ENCODE peak calls at places on chromosomes 4 and X, in six cellular contexts. R is stomach, T is BE2C, V is right atrium auricular region, S is GM23248, C is kidney epithelial cell. E is an unnamed sample.

GRCh38 chr4:111399523-111400135 is 745.6 kb upstream of the FAM241A start:
- DNase-seq in R (no peak), T (peak), V (no peak), S (peak), C (no peak), E (no peak)

GRCh38 chr4:174084542-174084941 is 198.9 kb downstream of the FBXO8 start:
- DNase-seq in R (no peak), T (no peak), V (no peak), S (no peak), C (no peak), E (no peak)

GRCh38 chr4:170464614-170465197 is 374.9 kb upstream of the AADAT start:
- DNase-seq in R (no peak), T (no peak), V (no peak), S (no peak), C (no peak), E (no peak)

GRCh38 chr4:179278647-179279046 is 1836.4 kb upstream of the AGA start:
- DNase-seq in R (no peak), T (no peak), V (no peak), S (no peak), C (no peak), E (no peak)

GRCh38 chr4:623914-624626 is 1.3 kb upstream of the PDE6B start:
- DNase-seq in R (no peak), T (no peak), V (no peak), S (peak), C (no peak), E (no peak)

GRCh38 chr4:86032476-86033022 is 327.3 kb downstream of the MAPK10 start:
- DNase-seq in R (no peak), T (peak), V (no peak), S (peak), C (no peak), E (no peak)

GRCh38 chrX:2184089-2184488 is 316.7 kb downstream of the DHRSX start:
- DNase-seq in R (no peak), T (no peak), V (no peak), S (no peak), C (no peak), E (no peak)

GRCh38 chr4:186607490-186607889 is 52.1 kb upstream of the MTNR1A start:
- DNase-seq in R (no peak), T (no peak), V (no peak), S (no peak), C (no peak), E (no peak)

GRCh38 chr4:80173387-80173786 is 23.9 kb upstream of the PRDM8 start:
- DNase-seq in R (no peak), T (no peak), V (no peak), S (peak), C (peak), E (no peak)

GRCh38 chr4:61493470-61493869 is 293.3 kb downstream of the ADGRL3 start:
- DNase-seq in R (no peak), T (no peak), V (no peak), S (no peak), C (no peak), E (no peak)

GRCh38 chr4:127249066-127249766 is 383.5 kb upstream of the INTU start:
- DNase-seq in R (no peak), T (no peak), V (no peak), S (peak), C (no peak), E (no peak)

GRCh38 chr4:174005422-174005821 is 278.0 kb downstream of the FBXO8 start:
- DNase-seq in R (no peak), T (peak), V (no peak), S (no peak), C (no peak), E (no peak)

GRCh38 chr4:130479020-130479419 is 1383.1 kb downstream of the C4orf33 start:
- DNase-seq in R (no peak), T (no peak), V (no peak), S (peak), C (no peak), E (no peak)

GRCh38 chr4:2834001-2834921 is 9.4 kb upstream of the ADD1 start:
- DNase-seq in R (peak), T (no peak), V (no peak), S (no peak), C (no peak), E (no peak)

GRCh38 chr4:184648220-184649025 is 824 bp downstream of the CASP3 start:
- DNase-seq in R (peak), T (peak), V (peak), S (peak), C (no peak), E (no peak)

DNA sequence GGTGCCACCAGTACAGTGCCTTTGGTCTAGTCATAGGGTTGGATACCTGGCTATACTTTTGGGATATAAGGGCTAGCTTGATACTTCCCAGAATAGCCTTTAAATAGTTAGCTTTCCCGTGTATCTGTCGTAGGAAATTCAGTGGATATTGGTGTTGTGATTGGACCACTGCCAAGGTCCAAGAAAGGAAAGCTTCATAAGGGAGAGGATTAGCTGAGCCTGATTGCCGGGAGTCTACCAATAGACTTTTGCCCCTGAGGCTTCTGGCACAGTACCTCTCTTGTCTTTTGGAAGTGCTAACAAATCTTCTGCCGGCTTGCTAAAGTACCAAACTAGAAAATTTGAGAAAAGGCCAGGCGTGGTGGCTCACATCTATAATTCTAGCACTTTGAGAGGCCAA is 350.6 kb downstream of the CHIC1 start:
- DNase-seq in R (no peak), T (no peak), V (no peak), S (no peak), C (no peak), E (no peak)
- H3K4me3 ChIP-seq in R (no peak), T (no peak), V (no peak), S (no peak), C (no peak), E (no peak)

DNA sequence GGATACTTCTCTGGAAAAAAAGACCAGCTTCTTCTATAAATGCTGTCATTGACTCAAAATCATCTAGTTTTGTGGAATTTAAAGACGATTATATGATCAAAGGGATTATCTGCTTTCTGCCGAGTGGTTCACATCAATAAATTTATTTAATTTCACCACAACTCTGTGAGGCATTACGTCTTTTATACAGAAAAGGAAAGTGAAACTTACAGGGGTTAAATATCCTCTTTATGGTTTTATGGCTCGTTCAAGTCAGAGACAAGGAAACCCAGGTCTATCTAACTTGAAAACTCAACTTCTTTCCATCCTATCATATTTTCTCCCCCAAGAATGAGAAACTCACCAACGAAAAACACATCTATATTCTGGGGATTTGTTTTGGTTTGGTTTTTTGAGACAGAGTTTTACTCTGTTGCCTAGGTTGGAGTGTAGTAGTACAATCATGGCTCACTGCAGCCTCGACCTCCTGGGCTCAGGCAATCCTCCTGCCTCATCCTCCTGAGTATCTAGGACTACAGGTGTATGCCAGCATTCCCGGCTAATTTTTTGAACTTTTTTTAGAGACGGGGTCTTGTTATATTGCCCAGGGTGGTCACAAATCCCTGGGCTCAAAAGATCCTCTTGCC is 377.9 kb upstream of the EMCN start:
- DNase-seq in R (no peak), T (no peak), V (no peak), S (peak), C (no peak), E (no peak)
- H3K4me3 ChIP-seq in R (peak), T (no peak), V (no peak), S (peak), C (no peak), E (peak)

GRCh38 chr4:47011189-47011518 is 17.8 kb upstream of the GABRA4 start:
- DNase-seq in R (no peak), T (no peak), V (no peak), S (no peak), C (no peak), E (no peak)

GRCh38 chr4:47013373-47013772 is 18.0 kb upstream of the GABRB1 start:
- DNase-seq in R (no peak), T (no peak), V (no peak), S (no peak), C (no peak), E (no peak)

DNA sequence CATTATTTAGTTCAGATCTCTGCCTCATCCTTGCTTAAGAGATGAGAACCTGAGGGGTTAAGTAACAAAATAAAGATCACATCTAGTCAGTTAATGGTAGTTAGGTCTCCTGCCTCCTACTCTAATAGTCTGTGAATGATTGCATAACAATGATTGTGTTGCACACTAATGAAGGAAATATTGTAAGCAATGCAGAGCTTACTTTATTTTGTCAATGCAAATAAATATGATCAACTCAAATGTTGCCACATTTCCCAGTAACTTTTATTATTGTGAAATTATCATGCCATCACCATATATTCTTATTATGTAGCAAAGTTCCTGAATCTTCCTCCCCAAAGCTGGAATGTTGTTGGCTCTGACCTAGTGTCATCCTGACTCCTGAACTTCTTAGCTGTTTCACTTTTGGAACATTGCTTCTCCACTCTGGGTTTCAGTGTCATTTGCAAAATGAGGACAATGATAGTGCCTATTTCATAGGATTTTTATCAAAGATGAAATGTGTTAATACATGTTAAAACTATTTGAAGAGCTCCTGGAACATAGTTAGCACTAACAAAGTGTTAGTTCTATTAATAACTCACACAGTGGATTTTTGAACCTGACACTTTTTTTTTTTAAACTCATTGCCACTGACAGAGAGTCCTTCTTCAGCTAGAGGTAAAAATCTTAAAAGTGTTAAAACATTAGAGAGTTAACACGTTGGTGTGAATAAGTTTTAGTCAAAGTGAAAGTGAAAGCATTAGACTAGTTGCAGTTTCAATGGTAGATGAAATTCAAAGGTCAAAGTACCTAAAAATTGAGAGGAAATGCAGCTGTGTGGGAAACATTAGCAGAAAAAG is 17.2 kb upstream of the GABRA4 start:
- DNase-seq in R (no peak), T (no peak), V (no peak), S (no peak), C (no peak), E (no peak)
- H3K4me3 ChIP-seq in R (no peak), T (no peak), V (no peak), S (no peak), C (no peak), E (no peak)

GRCh38 chrX:55716937-55717336 is 612 bp upstream of the RRAGB start:
- DNase-seq in R (no peak), T (no peak), V (no peak), S (no peak), C (no peak), E (no peak)
- H3K4me3 ChIP-seq in R (peak), T (peak), V (no peak), S (peak), C (no peak), E (peak)

GRCh38 chrX:132022863-132023116 is 312 bp upstream of the STK26 start:
- DNase-seq in R (no peak), T (no peak), V (no peak), S (no peak), C (no peak), E (no peak)
- H3K4me3 ChIP-seq in R (peak), T (peak), V (peak), S (peak), C (peak), E (peak)

DNA sequence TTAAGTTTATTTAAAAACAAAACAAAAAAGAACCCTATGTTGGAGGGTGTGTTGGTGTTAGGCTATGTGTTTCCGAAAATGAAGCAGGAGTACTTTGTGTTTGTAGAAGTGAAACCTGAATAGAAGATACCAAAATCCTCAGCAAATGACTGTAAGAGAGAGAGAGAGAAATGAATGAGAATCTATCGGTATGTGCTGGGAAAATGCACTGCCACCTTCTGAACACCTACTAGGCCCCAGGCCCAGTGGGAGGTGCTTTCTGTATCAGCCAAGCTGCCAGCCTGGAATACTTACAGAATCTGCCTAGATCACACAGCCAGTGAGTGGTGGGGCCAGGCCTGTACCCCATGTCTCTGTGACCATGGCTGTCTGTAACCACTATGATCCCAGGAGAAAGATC is 14.9 kb upstream of the PIM2 start:
- DNase-seq in R (no peak), T (no peak), V (no peak), S (no peak), C (no peak), E (no peak)
- H3K4me3 ChIP-seq in R (no peak), T (no peak), V (no peak), S (no peak), C (no peak), E (no peak)

GRCh38 chr4:106497271-106497670 is 128.7 kb upstream of the GIMD1 start:
- DNase-seq in R (no peak), T (no peak), V (no peak), S (peak), C (no peak), E (no peak)
- H3K4me3 ChIP-seq in R (no peak), T (no peak), V (no peak), S (no peak), C (no peak), E (no peak)

GRCh38 chr4:140654516-140654855 is 85.7 kb upstream of the UCP1 start:
- DNase-seq in R (no peak), T (no peak), V (no peak), S (peak), C (no peak), E (no peak)

GRCh38 chr4:140648716-140649115 is 80.0 kb upstream of the UCP1 start:
- DNase-seq in R (no peak), T (no peak), V (no peak), S (no peak), C (no peak), E (no peak)

GRCh38 chr4:140652601-140653000 is 83.8 kb upstream of the UCP1 start:
- DNase-seq in R (no peak), T (no peak), V (no peak), S (no peak), C (no peak), E (no peak)

GRCh38 chr4:140653718-140654515 is 85.2 kb upstream of the UCP1 start:
- DNase-seq in R (no peak), T (no peak), V (no peak), S (peak), C (no peak), E (no peak)
- H3K4me3 ChIP-seq in R (no peak), T (no peak), V (no peak), S (no peak), C (no peak), E (no peak)

DNA sequence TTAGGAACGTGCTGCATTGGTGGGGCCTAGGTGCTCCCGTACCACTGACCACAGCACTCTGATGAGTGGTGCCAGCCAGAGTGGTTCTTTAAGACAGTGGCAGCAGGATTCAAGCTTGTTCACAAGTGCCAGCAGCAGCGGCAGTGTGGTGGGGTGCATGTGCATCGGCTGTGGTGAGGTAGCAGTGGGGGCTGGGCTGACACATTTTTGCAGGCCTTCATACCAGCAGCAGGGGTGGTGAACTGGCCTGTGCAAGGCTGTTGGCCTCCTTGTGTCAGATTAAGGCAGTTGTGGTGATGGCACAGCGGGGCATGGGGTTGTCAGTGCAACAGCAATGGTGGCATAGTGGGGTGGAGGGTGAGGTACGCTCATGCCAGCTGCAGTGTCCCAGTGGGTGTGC is 131.4 kb downstream of the PABPC4L start:
- DNase-seq in R (no peak), T (no peak), V (no peak), S (no peak), C (no peak), E (no peak)
- H3K4me3 ChIP-seq in R (no peak), T (no peak), V (no peak), S (no peak), C (no peak), E (no peak)